ENCODE peak calls at places on chromosome 15, in eight cellular contexts. One of them, this sample, is unnamed.
A peak's percentile ranks its signal among the peaks of the same experiment; 100 is the strongest.

GRCh38 chr15:71612869-71613268 is 197.5 kb upstream of the NR2E3 start:
- DNase-seq in PC-3: no peak
- DNase-seq in sciatic nerve: no peak
- DNase-seq in Calu3: no peak
- DNase-seq in naive thymus-derived CD4-positive, alpha-beta T cell: no peak
- DNase-seq in WTC11: no peak
- DNase-seq in ACHN: no peak
- DNase-seq in left ventricle myocardium inferior: no peak
- DNase-seq in this sample: no peak

GRCh38 chr15:77527164-77527778 is 105.4 kb downstream of the LINGO1 start:
- DNase-seq in PC-3: peak; percentile 30
- DNase-seq in sciatic nerve: peak; percentile 66
- DNase-seq in Calu3: peak; percentile 59
- DNase-seq in naive thymus-derived CD4-positive, alpha-beta T cell: no peak
- DNase-seq in WTC11: peak; percentile 56
- DNase-seq in ACHN: no peak
- DNase-seq in left ventricle myocardium inferior: peak; percentile 46
- DNase-seq in this sample: no peak

GRCh38 chr15:86278586-86278985 is 198.9 kb downstream of the AGBL1 start:
- DNase-seq in PC-3: no peak
- DNase-seq in sciatic nerve: no peak
- DNase-seq in Calu3: no peak
- DNase-seq in naive thymus-derived CD4-positive, alpha-beta T cell: no peak
- DNase-seq in WTC11: no peak
- DNase-seq in ACHN: no peak
- DNase-seq in left ventricle myocardium inferior: no peak
- DNase-seq in this sample: no peak

GRCh38 chr15:59587085-59587826 is 24.3 kb upstream of the GCNT3 start:
- DNase-seq in PC-3: peak; percentile 84
- DNase-seq in sciatic nerve: no peak
- DNase-seq in Calu3: peak; percentile 30
- DNase-seq in naive thymus-derived CD4-positive, alpha-beta T cell: no peak
- DNase-seq in WTC11: no peak
- DNase-seq in ACHN: no peak
- DNase-seq in left ventricle myocardium inferior: no peak
- DNase-seq in this sample: no peak

GRCh38 chr15:34889486-34889885 is 80.1 kb downstream of the AQR start:
- DNase-seq in PC-3: no peak
- DNase-seq in sciatic nerve: no peak
- DNase-seq in Calu3: no peak
- DNase-seq in naive thymus-derived CD4-positive, alpha-beta T cell: no peak
- DNase-seq in WTC11: no peak
- DNase-seq in ACHN: no peak
- DNase-seq in left ventricle myocardium inferior: no peak
- DNase-seq in this sample: no peak

GRCh38 chr15:92098869-92099268 is 245.4 kb downstream of the SLCO3A1 start:
- DNase-seq in PC-3: no peak
- DNase-seq in sciatic nerve: no peak
- DNase-seq in Calu3: no peak
- DNase-seq in naive thymus-derived CD4-positive, alpha-beta T cell: no peak
- DNase-seq in WTC11: peak; percentile 49
- DNase-seq in ACHN: no peak
- DNase-seq in left ventricle myocardium inferior: peak; percentile 41
- DNase-seq in this sample: no peak

GRCh38 chr15:70480196-70480856 is 283.0 kb downstream of the UACA start:
- DNase-seq in PC-3: no peak
- DNase-seq in sciatic nerve: no peak
- DNase-seq in Calu3: no peak
- DNase-seq in naive thymus-derived CD4-positive, alpha-beta T cell: no peak
- DNase-seq in WTC11: no peak
- DNase-seq in ACHN: no peak
- DNase-seq in left ventricle myocardium inferior: no peak
- DNase-seq in this sample: no peak

GRCh38 chr15:37416103-37416502 is 315.8 kb upstream of the MEIS2 start:
- DNase-seq in PC-3: no peak
- DNase-seq in sciatic nerve: no peak
- DNase-seq in Calu3: no peak
- DNase-seq in naive thymus-derived CD4-positive, alpha-beta T cell: no peak
- DNase-seq in WTC11: no peak
- DNase-seq in ACHN: no peak
- DNase-seq in left ventricle myocardium inferior: no peak
- DNase-seq in this sample: no peak

GRCh38 chr15:29685156-29686078 is 136.9 kb downstream of the TJP1 start:
- DNase-seq in PC-3: peak; percentile 74
- DNase-seq in sciatic nerve: peak; percentile 21
- DNase-seq in Calu3: no peak
- DNase-seq in naive thymus-derived CD4-positive, alpha-beta T cell: no peak
- DNase-seq in WTC11: no peak
- DNase-seq in ACHN: no peak
- DNase-seq in left ventricle myocardium inferior: no peak
- DNase-seq in this sample: no peak

GRCh38 chr15:65914981-65915925 is 46.0 kb downstream of the RAB11A start:
- DNase-seq in PC-3: no peak
- DNase-seq in sciatic nerve: no peak
- DNase-seq in Calu3: no peak
- DNase-seq in naive thymus-derived CD4-positive, alpha-beta T cell: no peak
- DNase-seq in WTC11: no peak
- DNase-seq in ACHN: no peak
- DNase-seq in left ventricle myocardium inferior: no peak
- DNase-seq in this sample: peak; percentile 46

GRCh38 chr15:90645873-90646605 is 71.1 kb upstream of the BLM start:
- DNase-seq in PC-3: no peak
- DNase-seq in sciatic nerve: no peak
- DNase-seq in Calu3: no peak
- DNase-seq in naive thymus-derived CD4-positive, alpha-beta T cell: no peak
- DNase-seq in WTC11: no peak
- DNase-seq in ACHN: no peak
- DNase-seq in left ventricle myocardium inferior: no peak
- DNase-seq in this sample: no peak

GRCh38 chr15:54594115-54594514 is 602.6 kb downstream of the RSL24D1 start:
- DNase-seq in PC-3: no peak
- DNase-seq in sciatic nerve: no peak
- DNase-seq in Calu3: no peak
- DNase-seq in naive thymus-derived CD4-positive, alpha-beta T cell: no peak
- DNase-seq in WTC11: peak; percentile 17
- DNase-seq in ACHN: peak; percentile 7
- DNase-seq in left ventricle myocardium inferior: no peak
- DNase-seq in this sample: no peak

GRCh38 chr15:35308802-35309201 is 223.7 kb upstream of the NANOGP8 start:
- DNase-seq in PC-3: peak; percentile 65
- DNase-seq in sciatic nerve: no peak
- DNase-seq in Calu3: no peak
- DNase-seq in naive thymus-derived CD4-positive, alpha-beta T cell: no peak
- DNase-seq in WTC11: no peak
- DNase-seq in ACHN: no peak
- DNase-seq in left ventricle myocardium inferior: peak; percentile 19
- DNase-seq in this sample: no peak

GRCh38 chr15:91867581-91868026 is 14.1 kb downstream of the SLCO3A1 start:
- DNase-seq in PC-3: peak; percentile 91
- DNase-seq in sciatic nerve: no peak
- DNase-seq in Calu3: peak; percentile 94
- DNase-seq in naive thymus-derived CD4-positive, alpha-beta T cell: no peak
- DNase-seq in WTC11: peak; percentile 28
- DNase-seq in ACHN: peak; percentile 92
- DNase-seq in left ventricle myocardium inferior: peak; percentile 73
- DNase-seq in this sample: peak; percentile 83

GRCh38 chr15:22786868-22787698 is 639 bp downstream of the NIPA1 start:
- DNase-seq in PC-3: peak; percentile 40
- DNase-seq in sciatic nerve: no peak
- DNase-seq in Calu3: peak; percentile 1
- DNase-seq in naive thymus-derived CD4-positive, alpha-beta T cell: peak; percentile 24
- DNase-seq in WTC11: peak; percentile 53
- DNase-seq in ACHN: peak; percentile 23
- DNase-seq in left ventricle myocardium inferior: no peak
- DNase-seq in this sample: no peak

GRCh38 chr15:43168192-43169107 is 16.8 kb upstream of the CCNDBP1 start:
- DNase-seq in PC-3: peak; percentile 95
- DNase-seq in sciatic nerve: no peak
- DNase-seq in Calu3: no peak
- DNase-seq in naive thymus-derived CD4-positive, alpha-beta T cell: no peak
- DNase-seq in WTC11: no peak
- DNase-seq in ACHN: peak; percentile 55
- DNase-seq in left ventricle myocardium inferior: no peak
- DNase-seq in this sample: peak; percentile 33

GRCh38 chr15:100628746-100629145 is 26.4 kb downstream of the ASB7 start:
- DNase-seq in PC-3: no peak
- DNase-seq in sciatic nerve: no peak
- DNase-seq in Calu3: no peak
- DNase-seq in naive thymus-derived CD4-positive, alpha-beta T cell: no peak
- DNase-seq in WTC11: no peak
- DNase-seq in ACHN: no peak
- DNase-seq in left ventricle myocardium inferior: no peak
- DNase-seq in this sample: no peak

GRCh38 chr15:86892774-86893449 is 813.2 kb downstream of the AGBL1 start:
- DNase-seq in PC-3: peak; percentile 32
- DNase-seq in sciatic nerve: no peak
- DNase-seq in Calu3: no peak
- DNase-seq in naive thymus-derived CD4-positive, alpha-beta T cell: no peak
- DNase-seq in WTC11: no peak
- DNase-seq in ACHN: peak; percentile 67
- DNase-seq in left ventricle myocardium inferior: no peak
- DNase-seq in this sample: no peak

GRCh38 chr15:60945196-60945595 is 283.9 kb downstream of the RORA start:
- DNase-seq in PC-3: no peak
- DNase-seq in sciatic nerve: peak; percentile 63
- DNase-seq in Calu3: no peak
- DNase-seq in naive thymus-derived CD4-positive, alpha-beta T cell: no peak
- DNase-seq in WTC11: no peak
- DNase-seq in ACHN: no peak
- DNase-seq in left ventricle myocardium inferior: peak; percentile 75
- DNase-seq in this sample: peak; percentile 77

GRCh38 chr15:83115831-83116565 is 8.6 kb downstream of the TM6SF1 start:
- DNase-seq in PC-3: no peak
- DNase-seq in sciatic nerve: no peak
- DNase-seq in Calu3: no peak
- DNase-seq in naive thymus-derived CD4-positive, alpha-beta T cell: no peak
- DNase-seq in WTC11: no peak
- DNase-seq in ACHN: no peak
- DNase-seq in left ventricle myocardium inferior: no peak
- DNase-seq in this sample: no peak

GRCh38 chr15:31304736-31305365 is 21.8 kb upstream of the KLF13 start:
- DNase-seq in PC-3: no peak
- DNase-seq in sciatic nerve: no peak
- DNase-seq in Calu3: no peak
- DNase-seq in naive thymus-derived CD4-positive, alpha-beta T cell: peak; percentile 53
- DNase-seq in WTC11: no peak
- DNase-seq in ACHN: no peak
- DNase-seq in left ventricle myocardium inferior: no peak
- DNase-seq in this sample: no peak

GRCh38 chr15:70778258-70779076 is 15.1 kb upstream of the UACA start:
- DNase-seq in PC-3: peak; percentile 91
- DNase-seq in sciatic nerve: no peak
- DNase-seq in Calu3: no peak
- DNase-seq in naive thymus-derived CD4-positive, alpha-beta T cell: no peak
- DNase-seq in WTC11: no peak
- DNase-seq in ACHN: no peak
- DNase-seq in left ventricle myocardium inferior: no peak
- DNase-seq in this sample: no peak

GRCh38 chr15:80152896-80153876 is at the start of gene FAH:
- DNase-seq in PC-3: peak; percentile 41
- DNase-seq in sciatic nerve: no peak
- DNase-seq in Calu3: peak; percentile 16
- DNase-seq in naive thymus-derived CD4-positive, alpha-beta T cell: peak; percentile 56
- DNase-seq in WTC11: no peak
- DNase-seq in ACHN: peak; percentile 57
- DNase-seq in left ventricle myocardium inferior: no peak
- DNase-seq in this sample: peak; percentile 78

GRCh38 chr15:78306176-78306774 is 6.9 kb upstream of the SKIC8 start:
- DNase-seq in PC-3: peak; percentile 33
- DNase-seq in sciatic nerve: no peak
- DNase-seq in Calu3: peak; percentile 28
- DNase-seq in naive thymus-derived CD4-positive, alpha-beta T cell: no peak
- DNase-seq in WTC11: no peak
- DNase-seq in ACHN: peak; percentile 62
- DNase-seq in left ventricle myocardium inferior: no peak
- DNase-seq in this sample: peak; percentile 9

GRCh38 chr15:25690673-25691543 is 172.2 kb downstream of the ATP10A start:
- DNase-seq in PC-3: peak; percentile 75
- DNase-seq in sciatic nerve: no peak
- DNase-seq in Calu3: no peak
- DNase-seq in naive thymus-derived CD4-positive, alpha-beta T cell: no peak
- DNase-seq in WTC11: no peak
- DNase-seq in ACHN: peak; percentile 33
- DNase-seq in left ventricle myocardium inferior: no peak
- DNase-seq in this sample: peak; percentile 61

GRCh38 chr15:94670436-94671034 is 439.2 kb downstream of the MCTP2 start:
- DNase-seq in PC-3: peak; percentile 60
- DNase-seq in sciatic nerve: no peak
- DNase-seq in Calu3: no peak
- DNase-seq in naive thymus-derived CD4-positive, alpha-beta T cell: peak; percentile 3
- DNase-seq in WTC11: no peak
- DNase-seq in ACHN: peak; percentile 35
- DNase-seq in left ventricle myocardium inferior: no peak
- DNase-seq in this sample: no peak

GRCh38 chr15:41851755-41852370 is 13.2 kb downstream of the PLA2G4B start:
- DNase-seq in PC-3: no peak
- DNase-seq in sciatic nerve: no peak
- DNase-seq in Calu3: no peak
- DNase-seq in naive thymus-derived CD4-positive, alpha-beta T cell: no peak
- DNase-seq in WTC11: no peak
- DNase-seq in ACHN: no peak
- DNase-seq in left ventricle myocardium inferior: no peak
- DNase-seq in this sample: no peak

GRCh38 chr15:82093774-82094211 is 48.0 kb upstream of the MEX3B start:
- DNase-seq in PC-3: peak; percentile 80
- DNase-seq in sciatic nerve: no peak
- DNase-seq in Calu3: no peak
- DNase-seq in naive thymus-derived CD4-positive, alpha-beta T cell: no peak
- DNase-seq in WTC11: no peak
- DNase-seq in ACHN: peak; percentile 50
- DNase-seq in left ventricle myocardium inferior: no peak
- DNase-seq in this sample: no peak

GRCh38 chr15:68564173-68564572 is 14.6 kb upstream of the CORO2B start:
- DNase-seq in PC-3: no peak
- DNase-seq in sciatic nerve: no peak
- DNase-seq in Calu3: no peak
- DNase-seq in naive thymus-derived CD4-positive, alpha-beta T cell: no peak
- DNase-seq in WTC11: no peak
- DNase-seq in ACHN: no peak
- DNase-seq in left ventricle myocardium inferior: no peak
- DNase-seq in this sample: no peak

GRCh38 chr15:71807125-71807629 is 3.2 kb upstream of the NR2E3 start:
- DNase-seq in PC-3: no peak
- DNase-seq in sciatic nerve: no peak
- DNase-seq in Calu3: no peak
- DNase-seq in naive thymus-derived CD4-positive, alpha-beta T cell: no peak
- DNase-seq in WTC11: peak; percentile 43
- DNase-seq in ACHN: peak; percentile 14
- DNase-seq in left ventricle myocardium inferior: no peak
- DNase-seq in this sample: no peak

GRCh38 chr15:83108266-83109219 is 1.1 kb downstream of the TM6SF1 start:
- DNase-seq in PC-3: no peak
- DNase-seq in sciatic nerve: peak; percentile 61
- DNase-seq in Calu3: peak; percentile 14
- DNase-seq in naive thymus-derived CD4-positive, alpha-beta T cell: peak; percentile 15
- DNase-seq in WTC11: no peak
- DNase-seq in ACHN: no peak
- DNase-seq in left ventricle myocardium inferior: peak; percentile 56
- DNase-seq in this sample: peak; percentile 33

GRCh38 chr15:91468861-91469260 is 368.8 kb downstream of the SV2B start:
- DNase-seq in PC-3: no peak
- DNase-seq in sciatic nerve: no peak
- DNase-seq in Calu3: no peak
- DNase-seq in naive thymus-derived CD4-positive, alpha-beta T cell: no peak
- DNase-seq in WTC11: no peak
- DNase-seq in ACHN: no peak
- DNase-seq in left ventricle myocardium inferior: no peak
- DNase-seq in this sample: no peak

GRCh38 chr15:34855893-34856292 is 60.5 kb upstream of the ACTC1 start:
- DNase-seq in PC-3: peak; percentile 88
- DNase-seq in sciatic nerve: no peak
- DNase-seq in Calu3: no peak
- DNase-seq in naive thymus-derived CD4-positive, alpha-beta T cell: no peak
- DNase-seq in WTC11: no peak
- DNase-seq in ACHN: no peak
- DNase-seq in left ventricle myocardium inferior: no peak
- DNase-seq in this sample: peak; percentile 50

GRCh38 chr15:66025972-66026371 is 156.7 kb downstream of the RAB11A start:
- DNase-seq in PC-3: peak; percentile 8
- DNase-seq in sciatic nerve: no peak
- DNase-seq in Calu3: no peak
- DNase-seq in naive thymus-derived CD4-positive, alpha-beta T cell: no peak
- DNase-seq in WTC11: peak; percentile 46
- DNase-seq in ACHN: no peak
- DNase-seq in left ventricle myocardium inferior: no peak
- DNase-seq in this sample: no peak

This sample was measured in adrenal gland.